ENCODE peak calls at places on chromosomes 2 and 18, in four cellular contexts. C is GM12864, P is lower lobe of right lung, S is pancreas. A is an unnamed sample.

GRCh38 chr2:221443631-221444030 is 128.5 kb downstream of the EPHA4 start:
- DNase-seq in C (no peak), P (no peak), S (no peak), A (no peak)

GRCh38 chr18:36759167-36759776 is 69.5 kb downstream of the TPGS2 start:
- DNase-seq in C (no peak), P (no peak), S (no peak), A (no peak)

GRCh38 chr18:40413160-40413559 is 1541.9 kb upstream of the PIK3C3 start:
- DNase-seq in C (no peak), P (no peak), S (no peak), A (no peak)

GRCh38 chr2:54353216-54353615 is 97.2 kb upstream of the TSPYL6 start:
- DNase-seq in C (no peak), P (no peak), S (no peak), A (no peak)

GRCh38 chr2:237064203-237065061 is 21.3 kb upstream of the COPS8 start:
- DNase-seq in C (no peak), P (no peak), S (no peak), A (no peak)

GRCh38 chr2:158103358-158104021 is 1.8 kb downstream of the UPP2 start:
- DNase-seq in C (no peak), P (no peak), S (no peak), A (no peak)

GRCh38 chr2:191038241-191038725 is 24.3 kb upstream of the STAT1 start:
- DNase-seq in C (no peak), P (no peak), S (no peak), A (no peak)

GRCh38 chr18:25278415-25278814 is 73.6 kb downstream of the ZNF521 start:
- DNase-seq in C (no peak), P (no peak), S (no peak), A (no peak)

GRCh38 chr2:187656123-187656522 is 101.9 kb upstream of the TFPI start:
- DNase-seq in C (no peak), P (no peak), S (no peak), A (no peak)

GRCh38 chr2:23241106-23241505 is 143.9 kb upstream of the KLHL29 start:
- DNase-seq in C (no peak), P (no peak), S (no peak), A (no peak)

GRCh38 chr2:75431757-75432156 is 129.0 kb downstream of the EVA1A start:
- DNase-seq in C (peak), P (no peak), S (no peak), A (no peak)

GRCh38 chr2:241833101-241833937 is 24.3 kb downstream of the NEU4 start:
- DNase-seq in C (no peak), P (no peak), S (no peak), A (no peak)

GRCh38 chr2:84947010-84947593 is 23.9 kb upstream of the KCMF1 start:
- DNase-seq in C (no peak), P (no peak), S (no peak), A (no peak)

GRCh38 chr2:84942964-84943421 is 28.0 kb upstream of the KCMF1 start:
- DNase-seq in C (peak), P (no peak), S (no peak), A (no peak)

GRCh38 chr2:84942166-84942565 is 28.8 kb upstream of the KCMF1 start:
- DNase-seq in C (no peak), P (no peak), S (no peak), A (no peak)

GRCh38 chr2:84944257-84944909 is 26.6 kb upstream of the KCMF1 start:
- DNase-seq in C (no peak), P (no peak), S (no peak), A (no peak)

GRCh38 chr2:84946204-84947009 is 24.6 kb upstream of the KCMF1 start:
- DNase-seq in C (peak), P (no peak), S (no peak), A (no peak)
- TF ChIP-seq CTCF in C (peak), P (no peak), S (no peak), A (no peak)

GRCh38 chr18:57957210-57957609 is 86.8 kb upstream of the NEDD4L start:
- DNase-seq in C (no peak), P (no peak), S (no peak), A (no peak)

GRCh38 chr18:57953883-57954282 is 90.1 kb upstream of the NEDD4L start:
- DNase-seq in C (no peak), P (no peak), S (no peak), A (no peak)

GRCh38 chr18:57951999-57952774 is 91.8 kb upstream of the NEDD4L start:
- DNase-seq in C (no peak), P (peak), S (no peak), A (no peak)

GRCh38 chr18:57956495-57956894 is 87.5 kb upstream of the NEDD4L start:
- DNase-seq in C (no peak), P (no peak), S (no peak), A (no peak)

DNA sequence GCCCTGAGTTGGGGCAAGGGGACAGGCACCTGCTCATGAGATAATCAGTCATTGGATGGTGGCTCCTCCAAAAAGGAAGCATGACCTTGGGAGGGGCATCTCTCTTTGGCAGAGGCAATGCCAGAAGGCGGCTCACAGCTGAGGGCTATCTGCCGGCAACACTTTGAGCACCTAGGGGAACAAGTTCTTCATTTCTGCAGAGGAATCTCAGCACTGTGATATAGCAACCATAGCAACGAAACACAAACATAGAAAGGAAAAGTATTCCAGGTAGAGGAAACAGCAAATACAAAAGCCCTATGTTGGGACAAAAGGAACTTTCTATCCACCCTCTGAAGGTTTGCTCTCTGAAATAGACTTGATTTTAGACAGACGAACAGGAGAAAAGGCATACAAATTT is 89.1 kb upstream of the NEDD4L start:
- DNase-seq in C (no peak), P (no peak), S (no peak), A (no peak)
- TF ChIP-seq CTCF in C (no peak), P (no peak), S (no peak), A (no peak)

GRCh38 chr2:51420521-51420920 is 388.6 kb upstream of the NRXN1 start:
- DNase-seq in C (no peak), P (no peak), S (no peak), A (no peak)

GRCh38 chr2:51424418-51424817 is 392.5 kb upstream of the NRXN1 start:
- DNase-seq in C (no peak), P (no peak), S (no peak), A (no peak)
- TF ChIP-seq CTCF in C (no peak), P (no peak), S (no peak), A (no peak)

GRCh38 chr18:9474983-9475642 is at the start of gene RALBP1:
- DNase-seq in C (peak), P (peak), S (peak), A (peak)
- TF ChIP-seq CTCF in C (no peak), P (peak), S (no peak), A (no peak)

A was measured in mesothelial cell of epicardium.